ENCODE peak calls at places on chromosomes 7 and 10, in five cellular contexts. D is coronary artery, O is brain microvascular endothelial cell, H is left lung, K is HepG2. G is an unnamed sample.

GRCh38 chr7:50209461-50210161 is 94.9 kb upstream of the IKZF1 start:
- DNase-seq in D (peak), O (no peak), H (no peak), K (no peak), G (no peak)

GRCh38 chr10:102814456-102814871 is 22.7 kb downstream of the CYP17A1 start:
- DNase-seq in D (peak), O (peak), H (no peak), K (peak), G (no peak)

GRCh38 chr7:136023134-136023869 is 46.1 kb upstream of the MTPN start:
- DNase-seq in D (no peak), O (no peak), H (no peak), K (no peak), G (peak)

GRCh38 chr10:69961168-69961863 is 91.3 kb upstream of the MACROH2A2 start:
- DNase-seq in D (no peak), O (peak), H (no peak), K (no peak), G (no peak)

GRCh38 chr7:144408116-144408515 is 4.6 kb upstream of the NOBOX start:
- DNase-seq in D (no peak), O (no peak), H (no peak), K (no peak), G (no peak)

GRCh38 chr7:108103566-108104298 is 26.4 kb downstream of the LAMB4 start:
- DNase-seq in D (no peak), O (no peak), H (no peak), K (peak), G (no peak)

GRCh38 chr7:81162771-81163525 is 244.1 kb upstream of the SEMA3C start:
- DNase-seq in D (no peak), O (no peak), H (no peak), K (no peak), G (no peak)

GRCh38 chr10:122292376-122292775 is 21.3 kb downstream of the BTBD16 start:
- DNase-seq in D (peak), O (no peak), H (no peak), K (no peak), G (no peak)

GRCh38 chr10:86798636-86799035 is 42.2 kb downstream of the BMPR1A start:
- DNase-seq in D (no peak), O (no peak), H (no peak), K (no peak), G (no peak)

GRCh38 chr10:122152544-122152943 is 118.6 kb upstream of the BTBD16 start:
- DNase-seq in D (peak), O (no peak), H (no peak), K (no peak), G (no peak)

GRCh38 chr10:103852856-103853255 is 2.5 kb downstream of the SH3PXD2A start:
- DNase-seq in D (no peak), O (no peak), H (no peak), K (no peak), G (no peak)

GRCh38 chr7:48964074-48964473 is 39.7 kb downstream of the CDC14C start:
- DNase-seq in D (no peak), O (no peak), H (no peak), K (no peak), G (peak)

GRCh38 chr10:31698169-31698890 is 230.3 kb downstream of the ARHGAP12 start:
- DNase-seq in D (no peak), O (peak), H (no peak), K (no peak), G (no peak)

GRCh38 chr7:101743241-101743994 is 74.0 kb upstream of the CUX1 start:
- DNase-seq in D (no peak), O (peak), H (peak), K (no peak), G (peak)

GRCh38 chr10:124533266-124533665 is 71.6 kb downstream of the LHPP start:
- DNase-seq in D (no peak), O (no peak), H (no peak), K (no peak), G (no peak)

GRCh38 chr10:124532788-124533187 is 71.2 kb downstream of the LHPP start:
- DNase-seq in D (no peak), O (no peak), H (no peak), K (no peak), G (no peak)

GRCh38 chr10:124535731-124536495 is 74.3 kb downstream of the LHPP start:
- DNase-seq in D (no peak), O (no peak), H (peak), K (no peak), G (no peak)

GRCh38 chr10:124534821-124535601 is 73.4 kb downstream of the LHPP start:
- DNase-seq in D (no peak), O (no peak), H (peak), K (no peak), G (no peak)

GRCh38 chr10:124534231-124534798 is 72.7 kb downstream of the LHPP start:
- DNase-seq in D (no peak), O (no peak), H (peak), K (no peak), G (no peak)
- TF ChIP-seq CTCF in D (no peak), O (peak), H (peak), K (peak), G (peak)

GRCh38 chr7:151566897-151567320 is 47.2 kb upstream of the RHEB start:
- DNase-seq in D (no peak), O (peak), H (no peak), K (no peak), G (peak)
- TF ChIP-seq CTCF in D (no peak), O (no peak), H (no peak), K (no peak), G (no peak)

GRCh38 chr7:78768859-78769258 is 684.6 kb downstream of the MAGI2 start:
- DNase-seq in D (no peak), O (no peak), H (no peak), K (no peak), G (no peak)

GRCh38 chr7:78765985-78766729 is 687.3 kb downstream of the MAGI2 start:
- DNase-seq in D (no peak), O (no peak), H (no peak), K (no peak), G (no peak)

GRCh38 chr7:78764571-78764970 is 688.9 kb downstream of the MAGI2 start:
- DNase-seq in D (no peak), O (no peak), H (no peak), K (no peak), G (no peak)

GRCh38 chr7:78770422-78771410 is 682.8 kb downstream of the MAGI2 start:
- DNase-seq in D (no peak), O (no peak), H (no peak), K (no peak), G (no peak)

GRCh38 chr7:78769551-78770101 is 683.8 kb downstream of the MAGI2 start:
- DNase-seq in D (no peak), O (no peak), H (no peak), K (no peak), G (no peak)
- TF ChIP-seq CTCF in D (no peak), O (no peak), H (no peak), K (no peak), G (no peak)

DNA sequence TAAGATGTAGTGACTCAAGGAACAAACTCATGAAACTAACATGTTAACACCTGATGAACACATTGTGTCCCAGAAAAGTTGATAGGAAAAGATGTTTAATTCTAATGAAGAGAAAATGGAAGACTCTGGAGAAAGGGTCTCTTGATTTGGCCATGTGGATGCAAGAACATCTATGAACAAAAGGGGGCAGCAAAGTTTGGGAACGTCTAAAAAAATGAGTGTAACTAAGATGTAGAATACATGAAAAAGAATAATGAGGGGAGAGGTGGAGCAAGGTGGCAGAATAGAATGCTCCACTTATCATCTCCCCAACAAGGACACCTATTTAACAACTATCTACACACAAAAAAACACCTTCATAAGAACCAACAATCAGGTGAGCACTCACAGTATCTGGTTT is 805.1 kb downstream of the TNS3 start:
- DNase-seq in D (no peak), O (no peak), H (no peak), K (no peak), G (no peak)
- TF ChIP-seq CTCF in D (no peak), O (peak), H (peak), K (peak), G (peak)

GRCh38 chr10:24882047-24882698 is 70.2 kb downstream of the PRTFDC1 start:
- DNase-seq in D (no peak), O (peak), H (no peak), K (no peak), G (no peak)
- TF ChIP-seq CTCF in D (no peak), O (peak), H (no peak), K (no peak), G (no peak)

DNA sequence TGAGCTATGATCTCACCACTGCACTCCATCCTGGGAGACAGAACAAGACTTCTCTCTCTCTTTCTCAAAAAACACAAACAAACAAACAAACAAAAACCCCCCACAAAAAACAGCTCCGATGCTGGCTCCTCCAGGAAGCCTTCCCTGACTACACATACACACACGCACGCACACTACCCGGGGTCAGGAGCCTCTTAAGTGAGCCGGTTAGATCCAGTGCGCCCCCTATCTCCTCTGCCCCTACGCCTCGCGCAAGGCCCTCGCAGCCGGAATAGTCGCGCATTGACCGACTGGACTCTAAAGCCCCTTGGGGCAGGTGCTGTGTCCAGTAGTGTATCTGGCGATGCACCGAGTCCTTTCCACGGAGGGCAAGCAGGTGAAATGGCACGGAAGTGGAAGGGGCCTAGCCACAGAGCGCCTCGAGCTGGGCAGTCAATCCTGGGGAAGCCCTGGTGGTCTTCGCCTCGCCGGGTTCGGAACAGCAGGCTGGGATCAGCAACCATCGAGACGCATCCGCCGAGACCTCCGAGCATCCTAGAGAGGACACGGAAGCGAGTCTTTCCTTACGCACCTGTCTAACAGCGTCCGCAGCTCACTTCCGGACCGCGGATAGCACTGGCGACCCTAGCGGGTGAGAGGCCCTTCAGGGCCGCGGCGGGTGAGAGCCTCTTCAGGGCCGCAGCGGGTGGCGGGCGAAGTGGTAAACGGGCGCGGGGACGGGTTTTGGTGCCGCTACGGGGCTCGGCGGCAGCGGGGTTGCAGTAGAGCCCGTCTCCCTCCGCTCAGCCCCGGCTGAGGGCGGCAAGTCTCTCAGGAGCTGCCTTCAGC is at the start of gene ZSCAN25:
- DNase-seq in D (peak), O (peak), H (peak), K (peak), G (peak)
- TF ChIP-seq CTCF in D (no peak), O (peak), H (peak), K (peak), G (peak)

GRCh38 chr7:157005456-157006204 is 4.8 kb downstream of the MNX1 start:
- DNase-seq in D (peak), O (no peak), H (peak), K (no peak), G (no peak)
- TF ChIP-seq CTCF in D (no peak), O (no peak), H (no peak), K (no peak), G (no peak)

DNA sequence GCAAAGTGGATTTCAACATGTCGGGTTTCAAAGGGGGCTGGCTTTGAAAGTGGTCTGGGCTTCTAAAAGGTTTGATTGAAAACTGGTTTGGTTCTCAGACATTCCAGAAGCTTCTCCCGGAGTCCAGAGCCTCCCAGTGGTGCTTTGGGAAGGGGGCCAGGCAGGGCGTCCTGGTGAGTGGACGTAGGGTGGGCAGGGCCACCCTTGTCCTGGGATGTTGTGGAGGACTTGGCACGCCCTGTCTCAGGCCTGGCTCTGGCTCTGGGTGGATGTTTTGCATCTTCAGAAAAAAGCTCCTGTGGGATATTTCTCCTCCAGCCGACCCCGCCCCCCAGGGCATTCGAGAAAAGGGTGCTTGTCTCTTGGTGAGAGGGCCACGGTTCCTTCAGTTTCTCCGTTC is 31.2 kb downstream of the GRIFIN start:
- DNase-seq in D (no peak), O (no peak), H (no peak), K (no peak), G (no peak)
- TF ChIP-seq CTCF in D (no peak), O (peak), H (no peak), K (no peak), G (no peak)

DNA sequence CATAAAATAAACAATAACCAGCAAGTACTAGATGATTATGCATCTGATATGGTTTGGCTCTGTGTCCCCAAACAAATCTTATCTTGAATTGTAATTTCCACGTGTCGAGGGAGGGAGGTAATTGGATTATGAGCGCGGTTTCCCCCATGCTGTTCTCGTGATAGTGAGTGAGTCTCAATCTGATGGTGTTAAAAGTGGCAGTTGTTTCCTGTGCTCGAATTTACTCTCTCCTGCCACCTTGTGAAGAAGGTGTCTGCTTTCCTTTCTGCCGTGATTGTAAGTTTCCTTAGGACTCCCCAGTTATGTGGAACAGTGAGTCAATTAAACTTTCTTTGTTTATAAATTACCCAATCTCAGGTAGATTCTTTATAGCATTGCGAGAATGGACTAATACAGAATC is 15.1 kb downstream of the CNTNAP2 start:
- DNase-seq in D (no peak), O (no peak), H (no peak), K (no peak), G (no peak)
- TF ChIP-seq CTCF in D (no peak), O (no peak), H (no peak), K (no peak), G (peak)

GRCh38 chr7:29987821-29988317 is 1.7 kb downstream of the SCRN1 start:
- DNase-seq in D (no peak), O (peak), H (no peak), K (peak), G (peak)

GRCh38 chr7:29988391-29989256 is 977 bp downstream of the SCRN1 start:
- DNase-seq in D (peak), O (peak), H (peak), K (peak), G (no peak)

GRCh38 chr7:29987083-29987482 is 2.5 kb downstream of the SCRN1 start:
- DNase-seq in D (no peak), O (no peak), H (no peak), K (peak), G (no peak)

GRCh38 chr7:29990931-29991330 is 1.3 kb upstream of the SCRN1 start:
- DNase-seq in D (no peak), O (no peak), H (no peak), K (peak), G (no peak)

DNA sequence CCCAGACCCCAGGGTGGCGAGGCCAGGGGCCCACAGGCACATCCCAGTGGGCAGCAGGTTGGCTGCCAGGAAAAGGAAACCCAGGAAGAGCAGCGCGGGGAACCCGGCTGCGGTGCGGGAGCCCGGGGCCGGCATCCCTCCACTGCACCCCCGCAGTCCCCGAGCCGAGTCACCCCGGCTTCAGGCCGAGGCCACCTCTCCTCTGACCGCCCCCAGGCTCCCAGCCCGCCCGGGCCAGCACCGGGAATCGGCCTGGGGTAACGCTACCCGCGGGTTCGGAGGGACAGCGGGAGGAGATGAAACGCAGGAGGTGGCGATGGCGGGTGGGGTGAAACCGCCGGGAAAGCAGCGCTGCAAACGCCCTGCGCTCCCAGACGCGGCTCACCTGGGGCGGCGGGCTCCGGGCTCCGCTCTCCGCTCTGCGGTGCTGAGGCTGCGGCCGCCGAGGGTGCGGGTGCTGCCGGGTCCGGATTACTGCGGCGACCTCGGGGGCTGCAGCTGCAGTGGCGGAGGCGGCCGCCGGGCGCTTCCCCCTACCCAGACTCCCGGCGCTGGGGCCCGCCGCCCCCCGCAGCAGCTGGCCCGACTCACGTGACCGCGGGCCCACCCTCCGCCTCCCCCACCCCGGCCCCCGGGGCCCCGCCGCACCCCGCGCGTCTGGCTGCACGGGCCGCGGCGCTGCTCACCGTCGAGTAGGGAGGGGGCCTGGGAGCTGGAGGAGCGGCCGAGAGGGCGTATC is at the start of gene SCRN1:
- DNase-seq in D (peak), O (no peak), H (peak), K (peak), G (no peak)
- TF ChIP-seq CTCF in D (no peak), O (no peak), H (no peak), K (no peak), G (no peak)